ENCODE peak calls at places on chromosomes 5 and 9, in four cellular contexts. One of them, this sample, is unnamed.

GRCh38 chr5:106331415-106331814 is 1339.3 kb downstream of the EFNA5 start:
- DNase-seq in GM23338: no peak
- DNase-seq in ovary: no peak
- DNase-seq in endothelial cell of umbilical vein: no peak
- DNase-seq in this sample: no peak

GRCh38 chr5:160507181-160507811 is 85.6 kb downstream of the PTTG1 start:
- DNase-seq in endothelial cell of umbilical vein: no peak
- DNase-seq in ovary: no peak
- DNase-seq in GM23338: no peak
- DNase-seq in this sample: no peak

GRCh38 chr9:1024112-1024511 is 26.0 kb upstream of the DMRT2 start:
- DNase-seq in ovary: no peak
- DNase-seq in GM23338: no peak
- DNase-seq in endothelial cell of umbilical vein: no peak
- DNase-seq in this sample: no peak

GRCh38 chr5:1748845-1749244 is 50.8 kb downstream of the MRPL36 start:
- DNase-seq in GM23338: no peak
- DNase-seq in ovary: no peak
- DNase-seq in endothelial cell of umbilical vein: no peak
- DNase-seq in this sample: no peak

GRCh38 chr9:14524881-14525515 is 168.2 kb downstream of the ZDHHC21 start:
- DNase-seq in ovary: no peak
- DNase-seq in GM23338: no peak
- DNase-seq in endothelial cell of umbilical vein: no peak
- DNase-seq in this sample: no peak

GRCh38 chr5:6766558-6767191 is 53.4 kb downstream of the TENT4A start:
- DNase-seq in endothelial cell of umbilical vein: peak
- DNase-seq in GM23338: no peak
- DNase-seq in ovary: peak
- DNase-seq in this sample: peak

GRCh38 chr5:173671121-173671949 is 54.9 kb upstream of the BOD1 start:
- DNase-seq in ovary: no peak
- DNase-seq in endothelial cell of umbilical vein: no peak
- DNase-seq in GM23338: no peak
- DNase-seq in this sample: peak

GRCh38 chr5:28403846-28404245 is 1365.5 kb upstream of the CDH9 start:
- DNase-seq in endothelial cell of umbilical vein: no peak
- DNase-seq in GM23338: peak
- DNase-seq in ovary: no peak
- DNase-seq in this sample: no peak

GRCh38 chr9:89850633-89851325 is 246.0 kb downstream of the GADD45G start:
- DNase-seq in GM23338: no peak
- DNase-seq in endothelial cell of umbilical vein: no peak
- DNase-seq in ovary: no peak
- DNase-seq in this sample: peak

GRCh38 chr9:93288891-93289883 is 105.2 kb downstream of the WNK2 start:
- DNase-seq in endothelial cell of umbilical vein: no peak
- DNase-seq in GM23338: peak
- DNase-seq in ovary: no peak
- DNase-seq in this sample: no peak

GRCh38 chr5:179530069-179530998 is 20.0 kb upstream of the RUFY1 start:
- DNase-seq in ovary: peak
- DNase-seq in endothelial cell of umbilical vein: peak
- DNase-seq in GM23338: peak
- DNase-seq in this sample: no peak

GRCh38 chr5:57172466-57172961 is 1.3 kb upstream of the GPBP1 start:
- DNase-seq in endothelial cell of umbilical vein: peak
- DNase-seq in ovary: no peak
- DNase-seq in GM23338: no peak
- DNase-seq in this sample: no peak

GRCh38 chr5:62937661-62938558 is 359.3 kb downstream of the LRRC70 start:
- DNase-seq in endothelial cell of umbilical vein: peak
- DNase-seq in ovary: no peak
- DNase-seq in GM23338: no peak
- DNase-seq in this sample: no peak

GRCh38 chr9:95091574-95091970 is 225.9 kb downstream of the FANCC start:
- DNase-seq in endothelial cell of umbilical vein: no peak
- DNase-seq in ovary: no peak
- DNase-seq in GM23338: no peak
- DNase-seq in this sample: no peak

GRCh38 chr5:61567337-61567736 is 235.3 kb downstream of the ZSWIM6 start:
- DNase-seq in ovary: no peak
- DNase-seq in GM23338: no peak
- DNase-seq in endothelial cell of umbilical vein: no peak
- DNase-seq in this sample: no peak

GRCh38 chr9:96419691-96419969 is 1.5 kb upstream of the ZNF367 start:
- DNase-seq in GM23338: no peak
- DNase-seq in endothelial cell of umbilical vein: peak
- DNase-seq in ovary: no peak
- DNase-seq in this sample: no peak

GRCh38 chr9:128394404-128395168 is 23.4 kb downstream of the URM1 start:
- DNase-seq in ovary: no peak
- DNase-seq in GM23338: no peak
- DNase-seq in endothelial cell of umbilical vein: no peak
- DNase-seq in this sample: no peak

GRCh38 chr5:141778211-141778610 is 96.2 kb upstream of the ARAP3 start:
- DNase-seq in ovary: no peak
- DNase-seq in GM23338: peak
- DNase-seq in endothelial cell of umbilical vein: no peak
- DNase-seq in this sample: no peak

GRCh38 chr5:107580902-107581823 is 89.6 kb downstream of the EFNA5 start:
- DNase-seq in ovary: no peak
- DNase-seq in GM23338: no peak
- DNase-seq in endothelial cell of umbilical vein: no peak
- DNase-seq in this sample: no peak

GRCh38 chr9:37902804-37903580 is 935 bp downstream of the SLC25A51 start:
- DNase-seq in endothelial cell of umbilical vein: peak
- DNase-seq in ovary: no peak
- DNase-seq in GM23338: no peak
- DNase-seq in this sample: no peak

GRCh38 chr5:84685121-84685520 is 300.4 kb upstream of the EDIL3 start:
- DNase-seq in GM23338: no peak
- DNase-seq in ovary: no peak
- DNase-seq in endothelial cell of umbilical vein: no peak
- DNase-seq in this sample: no peak

GRCh38 chr5:37272564-37272963 is 23.4 kb upstream of the CPLANE1 start:
- DNase-seq in ovary: no peak
- DNase-seq in GM23338: peak
- DNase-seq in endothelial cell of umbilical vein: no peak
- DNase-seq in this sample: no peak

GRCh38 chr5:158695595-158696330 is 404.0 kb downstream of the EBF1 start:
- DNase-seq in ovary: peak
- DNase-seq in GM23338: peak
- DNase-seq in endothelial cell of umbilical vein: peak
- DNase-seq in this sample: no peak

GRCh38 chr5:174585472-174585871 is 138.9 kb upstream of the MSX2 start:
- DNase-seq in GM23338: no peak
- DNase-seq in endothelial cell of umbilical vein: no peak
- DNase-seq in ovary: no peak
- DNase-seq in this sample: no peak

GRCh38 chr9:129220771-129221170 is 42.7 kb upstream of the IER5L start:
- DNase-seq in ovary: no peak
- DNase-seq in GM23338: no peak
- DNase-seq in endothelial cell of umbilical vein: no peak
- DNase-seq in this sample: no peak

GRCh38 chr5:51382759-51383493 is at the start of gene ISL1:
- DNase-seq in ovary: no peak
- DNase-seq in GM23338: peak
- DNase-seq in endothelial cell of umbilical vein: peak
- DNase-seq in this sample: no peak

GRCh38 chr9:129182625-129183494 is 4.8 kb upstream of the IER5L start:
- DNase-seq in ovary: no peak
- DNase-seq in GM23338: peak
- DNase-seq in endothelial cell of umbilical vein: no peak
- DNase-seq in this sample: no peak

GRCh38 chr5:136080113-136080482 is 51.3 kb downstream of the TGFBI start:
- DNase-seq in GM23338: no peak
- DNase-seq in ovary: no peak
- DNase-seq in endothelial cell of umbilical vein: no peak
- DNase-seq in this sample: no peak

GRCh38 chr5:98424681-98425454 is 348.6 kb upstream of the RGMB start:
- DNase-seq in GM23338: no peak
- DNase-seq in endothelial cell of umbilical vein: no peak
- DNase-seq in ovary: no peak
- DNase-seq in this sample: no peak

GRCh38 chr5:12566441-12566840 is 662.2 kb upstream of the CTNND2 start:
- DNase-seq in ovary: no peak
- DNase-seq in GM23338: no peak
- DNase-seq in endothelial cell of umbilical vein: no peak
- DNase-seq in this sample: no peak

GRCh38 chr5:134398609-134399155 is 13.0 kb downstream of the CDKN2AIPNL start:
- DNase-seq in endothelial cell of umbilical vein: no peak
- DNase-seq in ovary: no peak
- DNase-seq in GM23338: no peak
- DNase-seq in this sample: no peak

GRCh38 chr5:102921341-102922047 is 166.4 kb downstream of the PAM start:
- DNase-seq in ovary: no peak
- DNase-seq in GM23338: no peak
- DNase-seq in endothelial cell of umbilical vein: no peak
- DNase-seq in this sample: no peak

DNA sequence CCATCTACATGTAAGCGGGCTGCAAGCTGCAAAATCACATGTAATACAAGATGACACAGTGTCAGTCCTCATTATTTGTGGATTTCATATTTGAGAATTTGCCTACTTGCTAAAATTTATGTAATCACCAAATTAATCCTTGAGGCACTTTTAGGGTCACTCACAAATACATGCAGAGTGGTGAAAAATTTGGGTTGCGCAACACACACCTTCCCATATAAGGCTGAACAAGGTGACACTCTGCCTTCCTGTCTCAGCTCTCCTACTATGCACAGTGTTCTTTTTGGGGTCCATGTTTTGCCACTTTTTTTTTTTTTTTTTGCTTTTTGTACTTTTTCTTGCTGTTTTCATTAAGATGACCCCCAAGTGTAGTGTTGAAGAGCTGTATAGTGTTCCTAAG is 111.0 kb downstream of the FBXL7 start:
- DNase-seq in endothelial cell of umbilical vein: no peak
- DNase-seq in ovary: no peak
- DNase-seq in GM23338: no peak
- DNase-seq in this sample: no peak
- H3K4me3 ChIP-seq in endothelial cell of umbilical vein: no peak
- H3K4me3 ChIP-seq in ovary: no peak
- H3K4me3 ChIP-seq in GM23338: no peak
- H3K4me3 ChIP-seq in this sample: no peak

GRCh38 chr9:71683598-71684235 is 84.6 kb downstream of the CEMIP2 start:
- DNase-seq in endothelial cell of umbilical vein: no peak
- DNase-seq in ovary: peak
- DNase-seq in GM23338: peak
- DNase-seq in this sample: no peak
- TF ChIP-seq CTCF in endothelial cell of umbilical vein: no peak
- TF ChIP-seq CTCF in ovary: peak
- TF ChIP-seq CTCF in GM23338: peak
- TF ChIP-seq CTCF in this sample: no peak

GRCh38 chr9:78132688-78133033 is 101.0 kb upstream of the GNAQ start:
- DNase-seq in ovary: no peak
- DNase-seq in endothelial cell of umbilical vein: peak
- DNase-seq in GM23338: no peak
- DNase-seq in this sample: no peak
- H3K4me3 ChIP-seq in ovary: no peak
- H3K4me3 ChIP-seq in endothelial cell of umbilical vein: peak
- H3K4me3 ChIP-seq in GM23338: no peak
- H3K4me3 ChIP-seq in this sample: peak

GRCh38 chr5:180799902-180800801 is 2.5 kb downstream of the MGAT1 start:
- DNase-seq in GM23338: no peak
- DNase-seq in endothelial cell of umbilical vein: no peak
- DNase-seq in ovary: peak
- DNase-seq in this sample: no peak
- TF ChIP-seq CTCF in GM23338: no peak
- TF ChIP-seq CTCF in endothelial cell of umbilical vein: peak
- TF ChIP-seq CTCF in ovary: no peak
- TF ChIP-seq CTCF in this sample: no peak

GRCh38 chr5:17436766-17437221 is 61.2 kb upstream of the TAF11L2 start:
- DNase-seq in ovary: no peak
- DNase-seq in GM23338: no peak
- DNase-seq in endothelial cell of umbilical vein: peak
- DNase-seq in this sample: no peak
- H3K4me3 ChIP-seq in ovary: no peak
- H3K4me3 ChIP-seq in GM23338: no peak
- H3K4me3 ChIP-seq in endothelial cell of umbilical vein: peak
- H3K4me3 ChIP-seq in this sample: peak

This sample was measured in thoracic aorta.